ENCODE peak calls at places on chromosomes 16 and 17, in eight cellular contexts. R is foreskin fibroblast, G is fibroblast of the aortic adventitia, J is OCI-LY7, S is fibroblast of mammary gland, M is H7, H is upper lobe of right lung, P is psoas muscle. U is an unnamed sample.

GRCh38 chr17:28330671-28331070 is 4.6 kb downstream of the IFT20 start:
- DNase-seq in R (no peak), G (no peak), J (no peak), S (no peak), M (no peak), H (no peak), P (no peak), U (no peak)

GRCh38 chr16:66649636-66650205 is 45.2 kb downstream of the CMTM3 start:
- DNase-seq in R (no peak), G (no peak), J (no peak), S (no peak), M (no peak), H (no peak), P (no peak), U (no peak)

GRCh38 chr16:16014329-16015224 is 65.2 kb downstream of the ABCC1 start:
- DNase-seq in R (no peak), G (peak), J (no peak), S (peak), M (no peak), H (no peak), P (peak), U (no peak)

GRCh38 chr17:69433093-69433492 is 18.6 kb downstream of the MAP2K6 start:
- DNase-seq in R (no peak), G (no peak), J (no peak), S (no peak), M (no peak), H (no peak), P (no peak), U (no peak)

GRCh38 chr17:21089145-21089544 is 37.6 kb upstream of the DHRS7B start:
- DNase-seq in R (peak), G (no peak), J (no peak), S (peak), M (no peak), H (no peak), P (no peak), U (peak)

GRCh38 chr16:80837421-80838263 is 33.2 kb upstream of the CDYL2 start:
- DNase-seq in R (no peak), G (no peak), J (no peak), S (no peak), M (no peak), H (no peak), P (no peak), U (no peak)

GRCh38 chr17:57257213-57257873 is 1.0 kb downstream of the MSI2 start:
- DNase-seq in R (no peak), G (no peak), J (peak), S (no peak), M (no peak), H (no peak), P (no peak), U (no peak)

GRCh38 chr17:74870512-74870911 is 2.3 kb downstream of the FDXR start:
- DNase-seq in R (peak), G (peak), J (no peak), S (peak), M (no peak), H (no peak), P (peak), U (peak)

GRCh38 chr16:83315271-83315670 is 492.5 kb upstream of the HSBP1 start:
- DNase-seq in R (no peak), G (no peak), J (no peak), S (peak), M (no peak), H (no peak), P (no peak), U (no peak)

GRCh38 chr17:83189673-83190385 is 110.4 kb downstream of the METRNL start:
- DNase-seq in R (peak), G (peak), J (no peak), S (peak), M (no peak), H (peak), P (peak), U (peak)

GRCh38 chr17:77516902-77517301 is 376.1 kb downstream of the SEC14L1 start:
- DNase-seq in R (peak), G (peak), J (no peak), S (peak), M (peak), H (peak), P (no peak), U (peak)

GRCh38 chr17:49572806-49573420 is 2.8 kb upstream of the NXPH3 start:
- DNase-seq in R (no peak), G (no peak), J (no peak), S (no peak), M (no peak), H (peak), P (no peak), U (no peak)

GRCh38 chr17:81388612-81389367 is 6.5 kb upstream of the BAHCC1 start:
- DNase-seq in R (no peak), G (no peak), J (no peak), S (no peak), M (peak), H (no peak), P (peak), U (no peak)

GRCh38 chr17:64186171-64187092 is 56.5 kb upstream of the ERN1 start:
- DNase-seq in R (no peak), G (no peak), J (no peak), S (peak), M (no peak), H (no peak), P (no peak), U (no peak)

GRCh38 chr16:30367349-30368009 is 2.8 kb downstream of the TBC1D10B start:
- DNase-seq in R (no peak), G (no peak), J (no peak), S (no peak), M (no peak), H (no peak), P (no peak), U (no peak)

GRCh38 chr17:43935204-43935925 is 6.9 kb downstream of the PPY start:
- DNase-seq in R (no peak), G (no peak), J (no peak), S (no peak), M (no peak), H (no peak), P (no peak), U (no peak)

DNA sequence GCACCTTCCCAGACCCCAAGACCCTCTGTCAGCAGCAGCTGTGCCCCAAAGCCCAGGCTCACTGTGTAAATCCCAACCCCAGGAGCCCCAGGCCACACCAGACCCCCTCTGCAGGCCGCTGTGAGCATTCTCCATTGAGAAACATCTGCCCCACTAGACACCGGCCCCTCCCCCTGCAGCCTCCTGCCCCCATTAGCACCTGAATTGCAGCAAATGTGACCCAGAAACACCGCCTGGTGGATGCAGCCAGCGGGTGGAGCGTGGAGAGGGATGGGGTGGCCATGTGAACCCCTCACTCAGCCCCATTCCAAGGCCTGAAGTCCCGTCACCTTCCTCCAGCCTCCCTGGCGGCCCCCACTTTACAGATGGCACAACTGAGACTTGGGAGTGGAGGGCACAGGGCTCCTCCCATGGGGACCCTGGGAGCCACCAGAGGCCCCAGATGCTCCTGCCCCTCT is 2.2 kb downstream of the UBALD1 start:
- DNase-seq in R (no peak), G (no peak), J (peak), S (no peak), M (peak), H (no peak), P (no peak), U (no peak)
- H3K4me3 ChIP-seq in R (no peak), G (peak), J (no peak), S (no peak), M (peak), H (peak), P (peak), U (peak)

DNA sequence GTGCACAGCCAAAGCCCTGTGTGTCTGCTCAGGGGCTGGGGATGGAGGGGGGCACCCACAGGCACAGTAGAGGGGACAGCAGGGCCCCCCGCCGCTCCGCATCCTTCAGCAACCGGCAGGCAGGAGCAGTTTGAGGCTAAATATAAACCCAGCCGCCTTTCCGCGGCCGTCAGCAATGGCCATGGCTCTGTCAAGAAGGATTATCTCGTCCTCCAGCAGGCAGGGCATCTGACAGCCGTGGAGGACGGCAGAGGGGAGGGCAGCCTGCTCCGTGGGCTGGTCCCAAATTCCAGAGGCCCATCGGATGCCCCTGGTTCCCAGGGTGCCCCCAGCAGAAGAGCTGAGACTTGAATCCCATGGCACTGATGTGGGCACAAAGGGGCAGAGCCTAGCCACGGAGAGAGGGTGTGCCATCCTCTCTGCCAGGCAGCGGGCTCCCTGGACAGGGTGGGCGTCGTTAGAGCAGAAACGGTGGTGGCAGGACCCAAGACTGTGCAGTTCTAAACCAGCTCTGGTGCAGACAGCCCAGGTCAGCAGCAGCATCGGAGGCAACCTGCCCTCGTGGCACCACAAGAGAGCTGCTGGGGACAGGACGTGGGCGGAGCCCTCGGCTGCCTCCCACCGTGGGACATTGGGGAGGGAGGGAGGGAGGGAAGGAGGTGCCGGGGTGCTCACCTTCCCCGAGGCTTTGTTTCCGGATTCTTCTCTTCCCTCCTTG is 198.8 kb upstream of the CIBAR2 start:
- DNase-seq in R (no peak), G (no peak), J (peak), S (no peak), M (peak), H (no peak), P (no peak), U (no peak)
- H3K4me3 ChIP-seq in R (no peak), G (no peak), J (peak), S (no peak), M (no peak), H (no peak), P (no peak), U (no peak)

DNA sequence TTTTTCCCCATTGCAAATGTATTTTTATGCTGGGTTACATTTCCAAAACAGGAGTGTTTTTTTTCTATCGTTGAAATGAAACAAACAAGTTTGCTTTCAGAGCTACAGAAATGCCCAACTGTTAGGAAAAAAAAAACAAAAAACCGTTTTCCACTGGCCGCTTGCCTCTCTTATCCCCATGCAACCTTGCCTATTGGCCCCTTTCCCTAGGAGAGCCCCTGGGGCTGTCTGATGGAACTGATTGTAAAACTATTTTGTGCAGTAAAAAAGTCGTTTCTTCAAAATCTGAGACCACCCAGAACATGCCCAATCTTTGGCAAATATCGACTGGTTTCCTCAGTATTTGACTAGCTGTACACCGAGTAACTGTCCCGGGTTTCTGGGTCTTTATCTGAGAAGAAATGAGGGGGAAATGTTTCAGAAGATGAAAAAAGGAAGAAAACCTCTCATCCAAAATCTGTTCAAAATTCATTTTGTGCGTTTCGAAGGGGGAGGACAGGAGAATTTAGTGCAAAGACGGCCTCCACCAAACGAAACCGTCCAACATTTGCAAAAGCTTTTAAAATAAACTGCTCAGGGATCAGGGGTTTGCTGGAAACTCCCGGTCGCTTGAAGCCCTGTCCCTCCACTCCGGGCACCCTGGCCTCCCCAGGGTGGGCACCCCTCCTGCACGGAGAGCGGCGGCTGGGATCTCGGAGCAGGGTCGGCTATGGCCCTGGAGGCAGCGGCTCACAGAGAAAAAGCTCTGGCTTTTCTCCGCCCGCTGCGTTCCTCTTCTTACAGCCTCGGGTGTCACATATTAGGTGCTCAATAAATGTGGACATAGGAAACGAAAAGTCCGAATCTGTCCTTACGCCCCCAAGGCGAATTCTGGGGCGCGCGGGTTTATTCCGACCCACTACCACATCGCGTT is 1.0 kb upstream of the GNAO1 start:
- DNase-seq in R (no peak), G (peak), J (no peak), S (no peak), M (peak), H (no peak), P (no peak), U (no peak)
- H3K4me3 ChIP-seq in R (peak), G (peak), J (no peak), S (peak), M (peak), H (peak), P (peak), U (peak)

GRCh38 chr17:35239823-35240222 is 3.0 kb upstream of the SLFN5 start:
- DNase-seq in R (no peak), G (peak), J (no peak), S (no peak), M (no peak), H (no peak), P (no peak), U (no peak)
- H3K4me3 ChIP-seq in R (no peak), G (no peak), J (no peak), S (no peak), M (no peak), H (no peak), P (no peak), U (no peak)

GRCh38 chr16:4687416-4687815 is 5.9 kb upstream of the NUDT16L1 start:
- DNase-seq in R (no peak), G (no peak), J (no peak), S (no peak), M (no peak), H (no peak), P (no peak), U (no peak)

GRCh38 chr16:4688674-4689045 is 4.7 kb upstream of the NUDT16L1 start:
- DNase-seq in R (no peak), G (no peak), J (no peak), S (no peak), M (no peak), H (no peak), P (no peak), U (no peak)

GRCh38 chr16:4686497-4687210 is 6.7 kb upstream of the NUDT16L1 start:
- DNase-seq in R (no peak), G (no peak), J (no peak), S (no peak), M (no peak), H (no peak), P (no peak), U (no peak)

GRCh38 chr16:4689091-4689671 is 4.2 kb upstream of the NUDT16L1 start:
- DNase-seq in R (no peak), G (no peak), J (no peak), S (no peak), M (no peak), H (peak), P (no peak), U (no peak)

GRCh38 chr16:4687946-4688673 is 5.3 kb upstream of the NUDT16L1 start:
- DNase-seq in R (no peak), G (no peak), J (no peak), S (no peak), M (no peak), H (peak), P (no peak), U (no peak)
- H3K4me3 ChIP-seq in R (no peak), G (no peak), J (no peak), S (no peak), M (no peak), H (no peak), P (peak), U (no peak)

DNA sequence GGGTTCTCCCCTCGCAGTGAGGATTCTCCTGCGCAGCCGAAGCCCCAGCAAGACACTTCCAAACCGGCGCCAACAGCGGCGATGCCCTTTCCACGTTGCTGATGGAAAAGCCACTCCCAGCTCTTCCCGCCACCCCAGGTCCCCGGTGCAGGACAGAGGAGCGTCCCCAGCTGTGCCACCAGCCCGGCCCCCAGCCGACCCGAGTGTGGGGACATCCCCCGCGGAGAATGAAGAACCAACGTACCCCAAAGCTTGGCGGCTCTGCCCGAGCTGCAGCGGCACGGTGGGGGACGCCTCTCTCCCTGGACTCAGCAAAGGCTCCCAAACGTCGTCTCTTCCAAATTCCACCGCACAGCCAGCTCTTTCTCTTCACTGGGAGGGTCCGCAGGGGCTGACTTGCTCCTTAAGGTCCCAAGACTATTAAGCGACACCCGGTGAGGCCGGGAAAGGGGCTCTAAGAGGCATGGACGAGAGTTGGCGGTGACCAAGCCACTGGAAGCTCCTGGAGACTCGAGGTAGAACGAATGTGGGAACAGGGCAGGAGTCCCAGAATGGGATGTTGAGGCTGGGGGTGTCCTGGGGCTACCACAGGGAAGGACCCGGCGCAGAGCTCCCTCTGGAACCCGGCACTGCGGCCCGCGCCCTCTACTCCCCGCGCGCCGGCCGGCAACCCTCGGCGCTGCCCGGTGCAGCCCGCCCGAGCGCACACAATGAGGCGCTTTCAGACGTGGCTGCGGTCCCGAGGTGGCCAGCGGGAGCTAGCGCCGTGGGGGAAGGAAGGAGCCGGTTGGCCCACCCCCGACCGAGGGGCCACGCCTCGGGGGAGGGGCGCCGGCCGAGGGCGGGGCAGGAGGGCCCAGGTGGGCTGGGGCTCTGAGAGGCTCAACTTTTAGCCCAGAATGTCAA is at the start of gene CHST6:
- DNase-seq in R (no peak), G (no peak), J (no peak), S (peak), M (peak), H (no peak), P (peak), U (no peak)
- H3K4me3 ChIP-seq in R (peak), G (peak), J (no peak), S (peak), M (peak), H (peak), P (peak), U (peak)

GRCh38 chr17:38510424-38511125 is 82.3 kb downstream of the ARHGAP23 start:
- DNase-seq in R (no peak), G (no peak), J (no peak), S (no peak), M (peak), H (no peak), P (no peak), U (no peak)
- H3K4me3 ChIP-seq in R (no peak), G (no peak), J (no peak), S (no peak), M (peak), H (no peak), P (no peak), U (no peak)

DNA sequence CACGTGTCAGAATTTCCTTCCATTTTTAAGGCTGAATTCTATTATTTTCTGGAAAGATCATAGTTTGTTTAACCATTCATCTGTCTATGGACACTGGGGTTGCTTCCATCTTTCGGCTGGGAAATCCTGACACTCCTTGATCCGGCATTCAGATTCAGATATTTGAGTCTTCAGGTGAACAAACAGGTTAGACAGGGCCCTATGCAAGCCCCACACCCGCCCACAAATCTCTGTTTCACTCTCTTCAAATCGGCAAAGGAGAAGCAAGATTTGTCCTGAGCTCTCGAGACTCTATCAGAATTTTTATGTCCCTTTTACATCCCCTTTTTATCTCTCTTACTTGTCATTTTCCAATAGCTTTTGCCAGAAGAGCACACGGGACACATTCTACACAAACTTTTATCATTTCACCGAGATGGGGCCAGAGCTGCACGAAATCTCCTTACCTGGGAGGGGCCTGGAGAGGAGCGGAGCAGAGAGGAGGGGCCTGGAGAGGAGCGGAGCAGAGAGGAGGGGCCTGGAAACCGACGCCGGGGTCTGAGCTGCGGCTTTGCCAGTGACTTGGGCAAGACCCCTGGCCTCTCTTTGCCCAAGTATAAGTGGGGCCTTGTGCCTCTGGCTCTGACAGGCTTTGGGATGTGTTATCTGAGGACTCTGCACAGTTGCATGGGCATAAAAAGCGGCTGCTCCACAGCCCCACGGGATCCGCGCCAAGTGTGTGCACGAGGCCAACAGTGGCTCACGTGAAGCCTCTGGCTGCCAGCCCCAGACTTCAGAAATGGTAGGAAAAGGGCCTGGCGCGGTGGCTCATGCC is 54.3 kb upstream of the RBFOX3 start:
- DNase-seq in R (peak), G (peak), J (no peak), S (peak), M (peak), H (peak), P (peak), U (no peak)
- H3K4me3 ChIP-seq in R (no peak), G (no peak), J (no peak), S (no peak), M (no peak), H (peak), P (no peak), U (no peak)

DNA sequence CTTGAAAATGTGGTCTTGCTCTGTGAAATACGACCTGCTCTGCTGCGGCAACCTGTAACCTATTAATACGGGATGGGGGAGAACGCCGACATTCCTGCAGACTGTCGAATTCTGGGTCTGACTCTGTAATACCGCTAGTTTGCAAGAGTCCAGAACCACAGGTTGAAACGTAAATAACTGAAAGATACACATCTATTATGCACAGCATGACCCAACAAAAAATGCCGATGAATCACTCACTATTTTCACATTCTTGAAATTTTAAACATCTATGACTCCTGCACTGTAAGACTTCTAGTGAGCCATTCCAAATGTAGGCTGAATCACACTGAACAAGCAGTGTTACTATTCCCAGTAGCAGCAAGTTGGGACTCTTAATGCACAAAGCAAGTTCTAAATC is 20.4 kb downstream of the VPS53 start:
- DNase-seq in R (peak), G (peak), J (no peak), S (peak), M (no peak), H (no peak), P (no peak), U (peak)
- H3K4me3 ChIP-seq in R (peak), G (peak), J (no peak), S (no peak), M (no peak), H (no peak), P (no peak), U (no peak)